ENCODE peak calls at places on chromosomes 4 and X, in eight cellular contexts. P, G, W, I, X, R, M and K are unnamed samples.

GRCh38 chr4:140861359-140862181 is 105.4 kb upstream of the TBC1D9 start:
- DNase-seq in R (peak; percentile 79), I (peak; percentile 62), M (peak; percentile 46), W (peak; percentile 22), P (peak; percentile 52), G (peak; percentile 75), X (peak; percentile 7), K (no peak)

GRCh38 chr4:106421441-106422296 is 53.1 kb upstream of the GIMD1 start:
- DNase-seq in G (no peak), I (no peak), M (peak; percentile 31), R (no peak), W (no peak), X (no peak), P (peak; percentile 48), K (no peak)

GRCh38 chr4:150240011-150240410 is 161.8 kb downstream of the DCLK2 start:
- DNase-seq in X (no peak), P (no peak), M (no peak), I (no peak), R (no peak), W (no peak), G (no peak), K (no peak)

GRCh38 chrX:45351478-45351877 is 150.8 kb upstream of the DIPK2B start:
- DNase-seq in G (no peak), X (no peak), R (no peak), M (no peak), P (peak; percentile 76), W (no peak), I (peak; percentile 13), K (no peak)

GRCh38 chrX:139194571-139195280 is 335.8 kb upstream of the F9 start:
- DNase-seq in W (no peak), M (no peak), P (no peak), G (no peak), X (no peak), I (no peak), R (peak; percentile 5), K (no peak)

GRCh38 chr4:78671812-78672440 is 104.2 kb upstream of the BMP2K start:
- DNase-seq in W (no peak), R (no peak), M (no peak), P (no peak), G (no peak), I (no peak), X (no peak), K (no peak)

GRCh38 chrX:13495232-13495631 is 74.2 kb upstream of the EGFL6 start:
- DNase-seq in M (no peak), R (no peak), P (no peak), W (no peak), X (no peak), I (no peak), G (no peak), K (no peak)

GRCh38 chrX:119266364-119266995 is 30.4 kb downstream of the PGRMC1 start:
- DNase-seq in W (no peak), R (peak; percentile 25), M (no peak), X (peak; percentile 12), I (no peak), P (peak; percentile 2), G (peak; percentile 16), K (no peak)

GRCh38 chr4:26856906-26857277 is 3.7 kb upstream of the STIM2 start:
- DNase-seq in W (no peak), P (no peak), M (no peak), I (no peak), X (no peak), G (no peak), R (no peak), K (no peak)

GRCh38 chr4:41360911-41361830 is 104.4 kb downstream of the UCHL1 start:
- DNase-seq in X (no peak), G (no peak), I (no peak), M (no peak), R (no peak), P (peak; percentile 7), W (no peak), K (no peak)

GRCh38 chrX:153504445-153505016 is 9.8 kb downstream of the BGN start:
- DNase-seq in W (no peak), X (no peak), R (no peak), M (no peak), I (no peak), G (no peak), P (no peak), K (no peak)

GRCh38 chr4:15149234-15149841 is 147.1 kb downstream of the CPEB2 start:
- DNase-seq in R (no peak), I (no peak), W (no peak), X (no peak), G (no peak), P (no peak), M (no peak), K (no peak)

GRCh38 chr4:36189511-36190226 is 54.6 kb downstream of the ARAP2 start:
- DNase-seq in M (no peak), I (no peak), P (no peak), G (no peak), X (no peak), R (no peak), W (no peak), K (no peak)

GRCh38 chrX:40258909-40259308 is 161.2 kb upstream of the BCOR start:
- DNase-seq in I (no peak), M (no peak), G (no peak), W (no peak), P (no peak), R (no peak), X (no peak), K (no peak)

GRCh38 chrX:154121207-154121606 is 22.8 kb upstream of the OPN1LW start:
- DNase-seq in X (no peak), P (no peak), G (no peak), R (no peak), M (no peak), W (no peak), I (no peak), K (no peak)

GRCh38 chrX:1754077-1754476 is 139.2 kb downstream of the ASMT start:
- DNase-seq in W (no peak), R (no peak), M (peak; percentile 4), P (no peak), X (no peak), I (peak; percentile 80), G (no peak), K (no peak)

GRCh38 chr4:111808174-111808573 is 337.1 kb upstream of the FAM241A start:
- DNase-seq in W (no peak), M (no peak), X (no peak), R (no peak), G (no peak), I (no peak), P (no peak), K (no peak)

GRCh38 chr4:151260526-151260925 is 16.4 kb upstream of the PRSS48 start:
- DNase-seq in M (no peak), G (no peak), R (no peak), I (no peak), P (no peak), W (no peak), X (no peak), K (no peak)

GRCh38 chrX:132594129-132594528 is 105.3 kb upstream of the MBNL3 start:
- DNase-seq in M (no peak), W (no peak), X (no peak), G (no peak), P (peak; percentile 54), I (no peak), R (no peak), K (no peak)

GRCh38 chr4:56914336-56914735 is 6.6 kb downstream of the REST start:
- DNase-seq in W (no peak), G (no peak), P (no peak), I (no peak), R (no peak), X (no peak), M (no peak), K (no peak)

GRCh38 chr4:98352403-98352802 is 91.2 kb downstream of the RAP1GDS1 start:
- DNase-seq in W (no peak), X (no peak), M (no peak), P (no peak), G (no peak), I (no peak), R (no peak), K (no peak)

GRCh38 chr4:162839814-162840213 is 326.9 kb downstream of the NAF1 start:
- DNase-seq in X (no peak), R (no peak), I (no peak), M (no peak), W (no peak), G (no peak), P (no peak), K (no peak)

GRCh38 chrX:150692837-150693781 is at the start of gene MTMR1:
- DNase-seq in G (no peak), W (no peak), I (no peak), R (peak; percentile 49), X (peak; percentile 40), M (no peak), P (peak; percentile 4), K (no peak)

GRCh38 chr4:126976850-126977249 is 655.9 kb upstream of the INTU start:
- DNase-seq in P (no peak), X (no peak), G (no peak), M (no peak), R (no peak), I (no peak), W (no peak), K (no peak)

GRCh38 chr4:80709082-80709869 is 321.2 kb upstream of the BMP3 start:
- DNase-seq in X (no peak), I (no peak), W (no peak), M (no peak), R (no peak), G (no peak), P (no peak), K (no peak)

GRCh38 chrX:54473993-54474859 is 21.8 kb downstream of the FGD1 start:
- DNase-seq in P (no peak), I (no peak), R (no peak), G (no peak), M (no peak), X (no peak), W (no peak), K (no peak)

GRCh38 chrX:40908857-40909475 is 173.6 kb upstream of the MED14 start:
- DNase-seq in X (no peak), R (no peak), I (no peak), P (peak; percentile 68), W (no peak), G (peak; percentile 45), M (no peak), K (no peak)

GRCh38 chr4:75841641-75842520 is 60.4 kb downstream of the PPEF2 start:
- DNase-seq in M (no peak), I (no peak), W (no peak), X (no peak), G (no peak), P (no peak), R (no peak), K (no peak)

GRCh38 chrX:43809463-43809862 is 72.8 kb downstream of the MAOB start:
- DNase-seq in M (no peak), G (no peak), X (no peak), P (peak; percentile 16), I (no peak), R (no peak), W (no peak), K (no peak)

GRCh38 chrX:53445977-53446376 is 11.8 kb upstream of the HSD17B10 start:
- DNase-seq in M (no peak), I (peak; percentile 0), W (no peak), R (peak; percentile 68), G (no peak), X (peak; percentile 15), P (no peak), K (no peak)

GRCh38 chr4:7860600-7861158 is 79.0 kb downstream of the AFAP1 start:
- DNase-seq in M (no peak), X (no peak), I (no peak), P (no peak), G (no peak), W (peak; percentile 53), R (no peak), K (no peak)

GRCh38 chr4:10008208-10009005 is 12.9 kb downstream of the SLC2A9 start:
- DNase-seq in M (no peak), P (no peak), I (no peak), X (no peak), R (no peak), G (peak; percentile 26), W (no peak), K (no peak)

GRCh38 chr4:157246959-157247358 is 26.4 kb downstream of the GRIA2 start:
- DNase-seq in W (no peak), X (no peak), R (no peak), M (no peak), I (no peak), G (peak; percentile 9), P (no peak), K (no peak)

GRCh38 chrX:103687073-103687695 is 685 bp upstream of the MORF4L2 start:
- DNase-seq in X (peak; percentile 76), M (no peak), R (peak; percentile 84), I (peak; percentile 34), P (no peak), G (peak; percentile 66), W (no peak), K (peak; percentile 85)